ENCODE peak calls at places on chromosomes 1 and 21, in five cellular contexts. Z is HepG2, V is breast epithelium, Q is sigmoid colon, U is Panc1. G is an unnamed sample. For H3K9me3, the result is how much of the 10 kb centered on the place peaks cover.

GRCh38 chr1:41355356-41355755 is 5.9 kb upstream of the FOXO6 start:
- DNase-seq in Z (no peak), V (no peak), Q (no peak), U (no peak), G (no peak)

GRCh38 chr1:77382361-77382760 is 100.5 kb downstream of the AK5 start:
- DNase-seq in Z (no peak), V (no peak), Q (no peak), U (no peak), G (no peak)

GRCh38 chr21:43372663-43373386 is 54.1 kb downstream of the SIK1 start:
- DNase-seq in Z (no peak), V (peak), Q (no peak), U (no peak), G (peak)

GRCh38 chr1:53949023-53949611 is 3.0 kb downstream of the LRRC42 start:
- DNase-seq in Z (peak), V (no peak), Q (no peak), U (no peak), G (no peak)

GRCh38 chr1:116874622-116875277 is 35.0 kb upstream of the PTGFRN start:
- DNase-seq in Z (peak), V (no peak), Q (no peak), U (no peak), G (no peak)

GRCh38 chr21:37119421-37120218 is 46.6 kb downstream of the TTC3 start:
- DNase-seq in Z (peak), V (no peak), Q (no peak), U (no peak), G (no peak)

GRCh38 chr1:228937351-228937750 is 202.1 kb downstream of the RHOU start:
- DNase-seq in Z (no peak), V (no peak), Q (no peak), U (no peak), G (no peak)

GRCh38 chr1:203424285-203424684 is 51.3 kb upstream of the PRELP start:
- DNase-seq in Z (no peak), V (no peak), Q (no peak), U (no peak), G (no peak)

GRCh38 chr1:94951509-94952208 is 24.7 kb upstream of the CNN3 start:
- DNase-seq in Z (no peak), V (peak), Q (no peak), U (no peak), G (no peak)

GRCh38 chr1:233289676-233290075 is 5.8 kb downstream of the PCNX2 start:
- DNase-seq in Z (no peak), V (no peak), Q (no peak), U (no peak), G (no peak)

GRCh38 chr1:32066489-32066873 is 6.3 kb upstream of the TMEM39B start:
- DNase-seq in Z (no peak), V (peak), Q (peak), U (peak), G (peak)

GRCh38 chr1:205923663-205924435 is 19.4 kb downstream of the SLC26A9 start:
- DNase-seq in Z (no peak), V (no peak), Q (peak), U (no peak), G (peak)

GRCh38 chr1:160850993-160851392 is 11.7 kb downstream of the CD244 start:
- DNase-seq in Z (no peak), V (no peak), Q (no peak), U (no peak), G (no peak)

GRCh38 chr1:49229555-49229954 is 452.9 kb upstream of the BEND5 start:
- DNase-seq in Z (no peak), V (no peak), Q (no peak), U (no peak), G (peak)
- H3K9me3 ChIP-seq in Z (half or more), V (under half), Q (under half), U (under half), G (under half)

DNA sequence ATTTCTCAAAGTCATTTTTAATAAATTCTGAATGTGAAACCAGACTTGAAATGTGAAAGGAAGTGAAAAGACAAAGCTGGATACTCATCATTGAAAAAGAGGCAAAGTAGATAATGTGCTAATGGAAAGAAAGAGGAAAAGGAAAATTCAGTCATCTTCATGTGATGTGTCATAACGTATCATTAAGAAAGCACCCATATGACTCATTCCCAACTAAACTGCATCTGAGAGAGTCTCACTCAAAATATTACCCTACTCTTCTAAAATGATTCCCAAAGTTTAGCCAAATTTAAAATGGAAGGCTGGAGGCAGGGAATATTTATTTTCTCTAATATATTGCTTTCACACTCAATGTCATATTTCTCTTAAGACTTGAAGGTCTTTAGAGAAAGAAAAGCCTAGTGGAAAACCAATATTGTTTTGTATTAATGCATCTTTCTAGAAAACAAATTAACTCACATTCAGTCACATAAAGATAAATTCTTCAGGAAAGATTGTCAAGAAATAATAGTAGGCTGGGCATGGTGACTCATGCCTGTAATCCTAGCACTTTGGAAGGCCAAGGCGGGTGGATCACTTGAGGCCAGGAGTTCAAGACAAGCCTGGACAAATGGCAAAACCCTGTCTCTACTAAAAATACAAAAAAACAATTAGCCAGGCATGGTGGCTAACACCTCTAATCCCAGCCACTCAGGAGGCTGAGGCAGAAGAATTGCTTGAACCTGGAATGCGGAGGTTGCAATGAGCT is 129.9 kb downstream of the SLC30A10 start:
- DNase-seq in Z (no peak), V (no peak), Q (no peak), U (no peak), G (no peak)
- H3K27ac ChIP-seq in Z (no peak), V (no peak), Q (no peak), U (no peak), G (no peak)

DNA sequence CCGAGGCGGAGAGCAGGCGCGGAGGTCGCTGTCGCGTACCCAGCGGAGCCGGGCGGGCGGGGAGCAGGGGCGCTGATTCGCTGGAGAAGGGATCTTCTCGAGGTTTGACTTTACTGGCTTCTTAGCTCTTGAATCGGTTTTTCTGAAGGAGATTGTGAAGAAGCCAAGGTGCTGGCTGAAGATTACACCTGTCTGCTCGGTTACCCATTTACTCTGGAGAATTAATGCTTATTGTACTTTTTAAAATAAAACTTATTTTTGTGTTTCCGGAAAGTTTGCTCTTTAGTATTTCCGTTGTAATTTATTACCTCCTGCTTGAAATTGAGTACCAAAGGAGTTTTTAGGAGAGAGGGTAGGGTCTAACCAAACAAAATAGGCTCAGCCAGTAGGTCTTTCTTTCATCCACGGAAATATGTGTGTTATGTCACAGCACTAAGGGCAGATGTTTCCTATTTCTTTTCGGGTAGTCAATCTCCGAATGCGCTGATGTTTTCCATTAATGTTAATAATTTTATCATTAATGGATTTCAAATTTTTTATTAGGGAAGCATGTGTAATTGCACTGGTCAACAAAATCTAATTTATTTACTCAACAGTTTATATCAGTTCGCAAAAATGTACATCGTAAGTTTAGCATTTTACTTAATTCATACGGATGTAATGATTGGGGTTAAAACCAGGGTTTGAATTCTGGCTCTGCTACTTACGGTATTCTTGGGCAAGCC is 510 bp upstream of the GNG5 start:
- DNase-seq in Z (no peak), V (no peak), Q (no peak), U (no peak), G (no peak)
- TF ChIP-seq POLR2AphosphoS5 in Z (no peak), V (no peak), Q (no peak), U (no peak), G (peak)

GRCh38 chr1:227576152-227576551 is 12.8 kb downstream of the ZNF678 start:
- DNase-seq in Z (no peak), V (no peak), Q (no peak), U (no peak), G (no peak)
- H3K9me3 ChIP-seq in Z (under half), V (under half), Q (under half), U (under half), G (under half)

GRCh38 chr1:113394863-113395259 is 4.5 kb downstream of the MAGI3 start:
- DNase-seq in Z (no peak), V (no peak), Q (no peak), U (no peak), G (no peak)
- H3K27ac ChIP-seq in Z (peak), V (no peak), Q (no peak), U (peak), G (peak)

GRCh38 chr1:11688506-11688905 is 3.0 kb upstream of the DRAXIN start:
- DNase-seq in Z (no peak), V (no peak), Q (no peak), U (no peak), G (no peak)
- TF ChIP-seq POLR2AphosphoS5 in Z (no peak), V (no peak), Q (no peak), U (no peak), G (no peak)

DNA sequence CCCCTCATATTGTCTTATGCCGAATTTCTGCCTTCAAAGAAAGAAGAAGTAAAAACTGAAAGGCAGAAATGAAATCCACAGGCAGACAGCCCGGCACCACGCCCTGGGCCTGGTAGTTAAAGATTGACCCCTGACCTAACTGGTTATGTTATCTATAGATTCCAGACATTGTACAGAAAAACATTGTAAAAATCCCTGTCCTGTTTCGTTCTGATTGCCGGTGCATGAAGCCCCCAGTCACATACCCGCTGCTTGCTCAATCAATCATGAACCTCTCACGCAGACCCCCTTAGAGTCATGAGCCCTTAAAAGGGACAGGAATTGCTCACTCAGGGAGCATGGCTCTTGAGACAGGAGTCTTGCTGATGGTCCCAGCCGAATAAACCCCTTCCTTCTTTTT is 49.3 kb downstream of the JMJD4 start:
- DNase-seq in Z (no peak), V (no peak), Q (no peak), U (no peak), G (no peak)
- H3K9me3 ChIP-seq in Z (under half), V (half or more), Q (under half), U (under half), G (half or more)

G was measured in stomach.